ENCODE peak calls at places on chromosome 14, in seven cellular contexts. B is mesenchymal stem cell, H is right cardiac atrium, T is iPS DF 6.9, Q is adipocyte, W is SJSA1, X is heart left ventricle. M is an unnamed sample. For H3K4me1, the result is how much of the 10 kb centered on the place peaks cover.

GRCh38 chr14:94170151-94170550 is 4.0 kb upstream of the PPP4R4 start:
- DNase-seq in B (no peak), H (no peak), T (no peak), Q (no peak), W (no peak), X (no peak), M (no peak)

GRCh38 chr14:22653012-22653621 is 9.0 kb upstream of the OR6J1 start:
- DNase-seq in B (peak), H (no peak), T (peak), Q (peak), W (peak), X (peak), M (peak)

GRCh38 chr14:38261620-38262019 is 5.7 kb upstream of the CLEC14A start:
- DNase-seq in B (no peak), H (no peak), T (no peak), Q (no peak), W (no peak), X (no peak), M (no peak)

GRCh38 chr14:58533417-58533816 is 104.3 kb upstream of the DACT1 start:
- DNase-seq in B (peak), H (peak), T (no peak), Q (peak), W (no peak), X (no peak), M (no peak)

GRCh38 chr14:102125546-102125945 is 14.2 kb upstream of the WDR20 start:
- DNase-seq in B (no peak), H (no peak), T (no peak), Q (no peak), W (no peak), X (no peak), M (no peak)

GRCh38 chr14:101731187-101732080 is 30.1 kb upstream of the PPP2R5C start:
- DNase-seq in B (peak), H (no peak), T (no peak), Q (peak), W (peak), X (peak), M (peak)

GRCh38 chr14:92563359-92563758 is 49.8 kb downstream of the RIN3 start:
- DNase-seq in B (peak), H (no peak), T (no peak), Q (peak), W (no peak), X (no peak), M (no peak)

GRCh38 chr14:90087433-90087832 is 25.6 kb downstream of the KCNK13 start:
- DNase-seq in B (peak), H (no peak), T (no peak), Q (peak), W (no peak), X (peak), M (no peak)

GRCh38 chr14:41505491-41505890 is 101.2 kb upstream of the LRFN5 start:
- DNase-seq in B (no peak), H (no peak), T (no peak), Q (no peak), W (no peak), X (no peak), M (no peak)

GRCh38 chr14:67719866-67720265 is 18.2 kb downstream of the RDH12 start:
- DNase-seq in B (no peak), H (no peak), T (no peak), Q (no peak), W (no peak), X (no peak), M (no peak)

GRCh38 chr14:69519253-69519661 is 34.7 kb downstream of the PLEKHD1 start:
- DNase-seq in B (no peak), H (no peak), T (no peak), Q (no peak), W (no peak), X (no peak), M (no peak)

GRCh38 chr14:24563505-24563904 is 12.5 kb downstream of the CTSG start:
- DNase-seq in B (no peak), H (no peak), T (no peak), Q (no peak), W (no peak), X (no peak), M (no peak)

GRCh38 chr14:32404784-32405573 is 75.9 kb downstream of the AKAP6 start:
- DNase-seq in B (no peak), H (peak), T (no peak), Q (no peak), W (no peak), X (peak), M (no peak)

GRCh38 chr14:70954068-70954467 is 46.8 kb downstream of the PCNX1 start:
- DNase-seq in B (no peak), H (no peak), T (no peak), Q (no peak), W (no peak), X (no peak), M (no peak)

GRCh38 chr14:96459851-96460250 is 42.3 kb upstream of the PAPOLA start:
- DNase-seq in B (no peak), H (no peak), T (no peak), Q (no peak), W (no peak), X (no peak), M (no peak)

GRCh38 chr14:61498303-61498702 is 176.9 kb downstream of the PRKCH start:
- DNase-seq in B (no peak), H (no peak), T (no peak), Q (no peak), W (no peak), X (no peak), M (no peak)

GRCh38 chr14:89960895-89961294 is 5.2 kb downstream of the TDP1 start:
- DNase-seq in B (no peak), H (no peak), T (no peak), Q (no peak), W (no peak), X (no peak), M (no peak)

DNA sequence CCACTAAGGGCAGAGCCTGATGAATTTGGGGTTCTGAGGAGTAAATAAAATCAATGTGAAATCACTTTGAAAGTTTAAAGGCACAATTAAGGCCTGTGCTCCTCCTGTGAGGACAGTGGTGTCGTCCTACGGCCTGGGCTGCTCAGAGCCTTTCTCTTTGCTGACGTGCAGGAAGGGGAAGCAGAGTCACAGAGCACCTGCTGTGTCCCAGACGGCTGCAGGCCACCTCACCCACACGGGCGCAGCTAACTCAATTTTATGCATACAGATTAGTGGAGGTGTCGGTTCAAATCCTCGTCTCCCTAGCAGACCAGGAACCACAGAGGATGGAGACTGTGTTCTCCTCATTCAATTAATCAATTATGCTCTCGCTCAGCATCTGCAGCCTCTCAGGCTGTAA is 11.4 kb upstream of the DLK1 start:
- DNase-seq in B (no peak), H (no peak), T (no peak), Q (no peak), W (no peak), X (no peak), M (no peak)
- H3K4me1 ChIP-seq in B (under half), H (under half), T (under half), Q (under half), W (under half), X (under half), M (under half)

DNA sequence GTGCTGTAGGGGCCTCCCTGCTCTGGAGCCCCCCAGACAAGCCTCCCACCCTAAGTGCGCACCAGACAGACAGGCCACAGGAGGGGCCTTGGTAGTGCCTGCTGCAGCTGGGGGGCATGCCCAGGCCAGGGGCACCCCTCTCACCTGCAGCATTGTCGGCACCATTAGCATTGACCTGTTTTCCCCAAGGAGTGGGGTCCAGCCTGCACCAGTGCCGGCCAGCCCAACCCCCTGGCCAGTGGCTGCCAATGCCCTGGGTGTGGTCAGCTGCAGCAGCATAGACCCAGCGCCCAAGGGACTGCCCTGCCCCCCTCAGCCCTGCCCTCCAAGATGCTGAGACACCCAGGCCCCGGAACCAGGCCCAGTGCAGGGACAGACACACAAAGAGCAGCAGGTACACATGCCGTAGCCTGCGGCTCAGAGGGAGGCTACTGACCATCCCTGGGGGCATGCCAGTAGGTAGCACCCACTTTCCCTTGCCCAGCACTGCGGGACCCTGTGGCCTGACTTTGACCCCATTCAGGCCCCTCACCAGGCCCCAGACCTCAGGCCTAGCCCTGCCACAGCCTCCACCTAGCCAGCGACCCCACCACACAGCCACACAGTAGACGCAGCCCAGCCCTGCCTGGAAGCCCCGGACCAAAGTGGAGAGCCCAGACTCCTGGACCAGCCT is 1.0 kb downstream of the AHNAK2 start:
- DNase-seq in B (no peak), H (peak), T (no peak), Q (no peak), W (no peak), X (no peak), M (no peak)
- H3K4me3 ChIP-seq in B (peak), H (no peak), T (no peak), Q (peak), W (no peak), X (peak), M (peak)

DNA sequence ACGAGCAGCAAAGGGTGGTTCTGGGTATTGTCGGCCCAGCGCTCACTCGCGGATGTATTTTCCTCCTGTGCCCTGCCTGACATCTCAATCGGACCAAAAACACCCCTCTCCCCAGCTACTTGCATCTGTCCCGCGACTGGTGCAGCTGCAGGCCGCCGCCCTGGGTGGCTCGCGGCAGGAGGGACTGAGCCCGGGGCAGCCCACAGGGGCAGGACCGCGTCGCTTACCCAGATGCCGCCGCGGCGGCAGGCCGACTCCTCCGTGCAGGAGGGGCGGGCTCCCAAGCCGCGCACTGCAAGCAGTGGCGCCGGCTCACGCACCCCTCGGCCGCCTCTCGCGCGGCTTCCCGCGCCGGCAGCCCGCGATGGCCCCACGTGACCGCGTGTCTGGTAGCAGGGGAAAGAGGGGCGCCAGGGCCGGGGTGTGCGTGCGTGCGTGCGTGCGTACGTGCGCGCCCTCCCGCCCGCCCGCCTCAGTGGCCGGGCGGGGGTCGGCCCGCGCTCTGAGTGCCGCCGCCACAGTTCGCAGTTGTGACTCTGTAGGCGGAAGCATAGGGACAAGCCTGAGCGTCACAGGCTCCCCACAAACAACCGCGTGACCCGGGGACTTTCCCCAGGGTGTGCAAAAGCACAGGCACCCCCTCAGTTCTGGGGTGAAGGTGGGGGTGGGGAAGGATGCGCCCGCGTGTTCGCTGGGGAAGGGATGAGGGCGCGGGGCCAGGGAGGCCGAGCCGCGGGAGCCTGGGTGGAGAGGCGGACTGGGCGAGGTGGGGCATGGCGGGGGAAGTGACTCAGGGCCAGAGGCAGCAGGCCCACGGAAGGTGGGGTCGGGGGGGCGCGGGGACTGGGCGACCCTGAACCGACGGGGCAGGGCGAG is at the start of gene ZBTB25:
- DNase-seq in B (peak), H (peak), T (peak), Q (peak), W (peak), X (peak), M (peak)
- H3K4me1 ChIP-seq in B (under half), H (under half), T (under half), Q (half or more), W (under half), X (half or more), M (half or more)

DNA sequence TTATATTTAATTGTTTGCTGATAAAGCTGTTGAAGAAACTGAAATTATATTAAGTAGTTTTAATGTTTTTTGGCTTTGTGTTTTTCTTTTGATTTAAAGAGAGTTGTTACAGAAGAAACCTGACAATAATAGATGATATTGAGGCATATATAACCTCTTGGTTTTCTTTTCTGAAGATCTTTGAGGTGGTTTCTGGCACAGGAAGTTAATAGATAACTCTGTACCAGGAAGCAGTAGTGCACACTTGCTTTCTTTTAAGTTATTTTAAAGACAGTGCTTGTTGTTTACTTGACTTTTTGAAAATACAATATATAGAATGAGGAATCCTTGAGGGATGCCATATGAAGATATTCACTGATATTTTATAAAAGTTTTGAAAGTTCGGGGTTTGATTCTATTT is 209.0 kb upstream of the FBXO33 start:
- DNase-seq in B (no peak), H (no peak), T (no peak), Q (no peak), W (no peak), X (no peak), M (peak)
- H3K4me3 ChIP-seq in B (no peak), H (no peak), T (no peak), Q (no peak), W (no peak), X (no peak), M (no peak)

GRCh38 chr14:55071051-55071450 is 19.6 kb downstream of the MAPK1IP1L start:
- DNase-seq in B (peak), H (no peak), T (no peak), Q (no peak), W (no peak), X (no peak), M (no peak)
- H3K4me1 ChIP-seq in B (under half), H (under half), T (under half), Q (under half), W (under half), X (under half), M (under half)

GRCh38 chr14:72495668-72496067 is 398.2 kb downstream of the DPF3 start:
- DNase-seq in B (peak), H (no peak), T (no peak), Q (peak), W (no peak), X (no peak), M (no peak)
- H3K4me3 ChIP-seq in B (no peak), H (no peak), T (no peak), Q (no peak), W (no peak), X (no peak), M (no peak)

DNA sequence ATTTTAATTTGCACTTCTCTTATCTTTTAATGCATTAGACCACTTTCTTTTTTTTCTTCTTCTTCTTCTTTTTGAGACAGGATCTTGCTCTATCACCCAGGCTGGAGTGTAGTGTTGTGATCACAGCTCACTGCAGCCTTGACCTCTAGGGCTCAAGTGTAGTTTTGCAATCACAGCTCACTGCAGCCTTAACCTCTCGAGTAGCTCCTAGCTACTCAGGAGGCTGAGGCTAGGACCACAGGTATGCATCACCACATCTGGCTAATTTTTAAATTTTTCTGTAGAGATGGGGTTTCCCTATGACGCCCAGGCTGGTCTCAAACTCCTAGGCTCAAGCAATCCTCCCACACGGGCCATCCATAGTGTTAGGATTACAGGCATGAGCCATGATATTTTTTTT is 12.7 kb downstream of the TMED8 start:
- DNase-seq in B (no peak), H (no peak), T (no peak), Q (no peak), W (no peak), X (no peak), M (no peak)
- H3K4me1 ChIP-seq in B (under half), H (under half), T (under half), Q (under half), W (under half), X (under half), M (under half)

GRCh38 chr14:30277268-30277667 is 281.7 kb upstream of the G2E3 start:
- DNase-seq in B (no peak), H (no peak), T (no peak), Q (no peak), W (no peak), X (no peak), M (no peak)
- H3K4me3 ChIP-seq in B (no peak), H (no peak), T (no peak), Q (no peak), W (no peak), X (no peak), M (no peak)

GRCh38 chr14:53954551-53955233 is 1.9 kb downstream of the BMP4 start:
- DNase-seq in B (peak), H (peak), T (no peak), Q (peak), W (no peak), X (peak), M (no peak)
- H3K4me1 ChIP-seq in B (under half), H (under half), T (under half), Q (under half), W (under half), X (under half), M (under half)